ENCODE peak calls at places on chromosome 21, in ten cellular contexts. J, Q, W, I, S, K, B, G, H and T are unnamed samples.

GRCh38 chr21:36431252-36431651 is 46.1 kb downstream of the CHAF1B start:
- DNase-seq in J (no peak), Q (no peak), W (no peak), I (no peak), S (no peak), K (no peak), B (no peak), G (no peak), H (no peak), T (no peak)

GRCh38 chr21:44089001-44089911 is 17.9 kb upstream of the PWP2 start:
- DNase-seq in J (no peak), Q (no peak), W (no peak), I (no peak), S (no peak), K (no peak), B (no peak), G (no peak), H (no peak), T (no peak)

GRCh38 chr21:14825405-14826032 is 239.3 kb downstream of the NRIP1 start:
- DNase-seq in J (no peak), Q (no peak), W (no peak), I (no peak), S (peak), K (no peak), B (no peak), G (no peak), H (no peak), T (no peak)

GRCh38 chr21:35265170-35265877 is 216.2 kb upstream of the RUNX1 start:
- DNase-seq in J (no peak), Q (no peak), W (no peak), I (no peak), S (no peak), K (no peak), B (no peak), G (no peak), H (no peak), T (no peak)

GRCh38 chr21:45985471-45986315 is 4.1 kb downstream of the COL6A1 start:
- DNase-seq in J (no peak), Q (no peak), W (no peak), I (no peak), S (no peak), K (no peak), B (no peak), G (no peak), H (no peak), T (no peak)

GRCh38 chr21:21188513-21189188 is 190.4 kb downstream of the NCAM2 start:
- DNase-seq in J (no peak), Q (no peak), W (no peak), I (no peak), S (no peak), K (no peak), B (no peak), G (no peak), H (no peak), T (no peak)

GRCh38 chr21:41361786-41362604 is at the start of gene MX2:
- DNase-seq in J (peak), Q (no peak), W (peak), I (peak), S (peak), K (peak), B (no peak), G (no peak), H (no peak), T (no peak)

GRCh38 chr21:31193761-31194160 is 150.3 kb downstream of the TIAM1 start:
- DNase-seq in J (no peak), Q (no peak), W (no peak), I (no peak), S (no peak), K (no peak), B (no peak), G (no peak), H (no peak), T (no peak)